ENCODE peak calls at places on chromosomes 4 and X, in four cellular contexts. Y, K, S and L are unnamed samples.

GRCh38 chr4:85398276-85398675 is 76.7 kb upstream of the ARHGAP24 start:
- DNase-seq in Y (no peak), K (no peak), S (no peak), L (no peak)

GRCh38 chrX:123487674-123488073 is 245.2 kb downstream of the THOC2 start:
- DNase-seq in Y (no peak), K (no peak), S (no peak), L (no peak)

GRCh38 chr4:148415500-148415899 is 26.7 kb downstream of the NR3C2 start:
- DNase-seq in Y (no peak), K (peak; percentile 12), S (no peak), L (no peak)

GRCh38 chr4:10273030-10273429 is 156.4 kb upstream of the WDR1 start:
- DNase-seq in Y (no peak), K (no peak), S (no peak), L (peak; percentile 56)

GRCh38 chr4:40395166-40395900 is 60.2 kb downstream of the CHRNA9 start:
- DNase-seq in Y (no peak), K (no peak), S (no peak), L (no peak)

GRCh38 chr4:158020175-158020574 is 152.7 kb downstream of the GASK1B start:
- DNase-seq in Y (no peak), K (no peak), S (no peak), L (peak; percentile 62)

GRCh38 chr4:179530953-179531352 is 2088.7 kb upstream of the AGA start:
- DNase-seq in Y (no peak), K (no peak), S (no peak), L (no peak)

GRCh38 chr4:38044060-38044459 is 83.9 kb downstream of the PTTG2 start:
- DNase-seq in Y (no peak), K (no peak), S (no peak), L (no peak)

GRCh38 chr4:65416875-65417274 is 253.4 kb downstream of the EPHA5 start:
- DNase-seq in Y (no peak), K (no peak), S (no peak), L (no peak)

GRCh38 chrX:23644744-23645143 is 22.5 kb upstream of the PRDX4 start:
- DNase-seq in Y (no peak), K (no peak), S (no peak), L (no peak)

GRCh38 chr4:32824321-32824720 is 2104.2 kb downstream of the PCDH7 start:
- DNase-seq in Y (no peak), K (no peak), S (no peak), L (no peak)

GRCh38 chr4:14827111-14827510 is 175.2 kb upstream of the CPEB2 start:
- DNase-seq in Y (no peak), K (no peak), S (no peak), L (no peak)

GRCh38 chrX:6777211-6778002 is 242.5 kb upstream of the VCX3A start:
- DNase-seq in Y (no peak), K (peak; percentile 25), S (no peak), L (no peak)

GRCh38 chr4:5905714-5906113 is 12.8 kb upstream of the CRMP1 start:
- DNase-seq in Y (no peak), K (no peak), S (no peak), L (no peak)

GRCh38 chr4:92615049-92615448 is 311.3 kb downstream of the GRID2 start:
- DNase-seq in Y (no peak), K (no peak), S (no peak), L (no peak)

GRCh38 chr4:113781439-113782040 is 20.0 kb upstream of the CAMK2D start:
- DNase-seq in Y (no peak), K (peak; percentile 71), S (peak; percentile 45), L (no peak)

GRCh38 chr4:27176400-27176799 is 315.8 kb downstream of the STIM2 start:
- DNase-seq in Y (no peak), K (peak; percentile 25), S (peak; percentile 58), L (peak; percentile 48)

GRCh38 chr4:150402968-150403367 is 179.0 kb upstream of the MAB21L2 start:
- DNase-seq in Y (peak; percentile 14), K (peak; percentile 42), S (peak; percentile 3), L (no peak)

GRCh38 chrX:136147320-136147901 is at the start of gene FHL1:
- DNase-seq in Y (peak; percentile 43), K (peak; percentile 4), S (peak; percentile 54), L (no peak)

GRCh38 chrX:13937370-13938052 is 92.2 kb downstream of the GEMIN8 start:
- DNase-seq in Y (no peak), K (no peak), S (peak; percentile 2), L (peak; percentile 7)

GRCh38 chrX:15761564-15762191 is 23.6 kb downstream of the CA5B start:
- DNase-seq in Y (peak; percentile 22), K (peak; percentile 43), S (peak; percentile 47), L (no peak)

GRCh38 chr4:152087335-152087734 is 326.5 kb upstream of the GATB start:
- DNase-seq in Y (no peak), K (no peak), S (no peak), L (no peak)

GRCh38 chr4:6986067-6986780 is 56.9 kb upstream of the TADA2B start:
- DNase-seq in Y (no peak), K (no peak), S (peak; percentile 80), L (no peak)

GRCh38 chr4:119498520-119498919 is 130.1 kb downstream of the PDE5A start:
- DNase-seq in Y (no peak), K (no peak), S (peak; percentile 13), L (no peak)

GRCh38 chrX:69025802-69026301 is 139.4 kb downstream of the PJA1 start:
- DNase-seq in Y (no peak), K (no peak), S (peak; percentile 47), L (peak; percentile 11)

GRCh38 chr4:117811731-117812130 is 222.6 kb upstream of the NDST3 start:
- DNase-seq in Y (no peak), K (no peak), S (no peak), L (no peak)

GRCh38 chr4:56656346-56656643 is 24.8 kb downstream of the HOPX start:
- DNase-seq in Y (peak; percentile 47), K (no peak), S (no peak), L (no peak)

GRCh38 chrX:49000640-49001039 is 1.4 kb downstream of the GRIPAP1 start:
- DNase-seq in Y (no peak), K (no peak), S (no peak), L (no peak)
- H3K4me3 ChIP-seq in Y (peak overlapping the region; percentile 87), K (peak overlapping the region; percentile 88), S (peak overlapping the region; percentile 97), L (no peak overlapping the region)

GRCh38 chrX:53798281-53798680 is 111.8 kb upstream of the HUWE1 start:
- DNase-seq in Y (no peak), K (no peak), S (no peak), L (no peak)
- TF ChIP-seq CTCF in Y (no peak), K (no peak), S (no peak), L (no peak)

DNA sequence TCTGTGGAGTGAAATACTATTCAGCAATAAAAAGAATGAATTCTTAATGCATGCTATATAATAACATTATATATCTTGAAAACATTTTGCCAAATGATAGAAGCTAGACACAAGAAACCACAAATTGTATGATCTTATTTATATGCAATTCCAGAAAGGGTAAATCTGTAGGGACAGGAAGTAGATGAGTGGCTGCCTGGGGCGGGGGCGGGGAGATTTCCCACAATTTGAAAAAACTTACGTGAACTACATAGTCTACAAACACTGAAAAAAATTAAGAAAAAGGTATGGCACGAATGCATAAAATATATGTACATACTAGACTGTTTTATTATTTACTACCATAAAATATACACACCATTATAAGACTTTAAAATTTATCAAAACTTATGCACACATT is 81.6 kb downstream of the WWC2 start:
- DNase-seq in Y (no peak), K (no peak), S (no peak), L (no peak)
- H3K4me3 ChIP-seq in Y (no peak overlapping the region), K (no peak overlapping the region), S (no peak overlapping the region), L (no peak overlapping the region)

DNA sequence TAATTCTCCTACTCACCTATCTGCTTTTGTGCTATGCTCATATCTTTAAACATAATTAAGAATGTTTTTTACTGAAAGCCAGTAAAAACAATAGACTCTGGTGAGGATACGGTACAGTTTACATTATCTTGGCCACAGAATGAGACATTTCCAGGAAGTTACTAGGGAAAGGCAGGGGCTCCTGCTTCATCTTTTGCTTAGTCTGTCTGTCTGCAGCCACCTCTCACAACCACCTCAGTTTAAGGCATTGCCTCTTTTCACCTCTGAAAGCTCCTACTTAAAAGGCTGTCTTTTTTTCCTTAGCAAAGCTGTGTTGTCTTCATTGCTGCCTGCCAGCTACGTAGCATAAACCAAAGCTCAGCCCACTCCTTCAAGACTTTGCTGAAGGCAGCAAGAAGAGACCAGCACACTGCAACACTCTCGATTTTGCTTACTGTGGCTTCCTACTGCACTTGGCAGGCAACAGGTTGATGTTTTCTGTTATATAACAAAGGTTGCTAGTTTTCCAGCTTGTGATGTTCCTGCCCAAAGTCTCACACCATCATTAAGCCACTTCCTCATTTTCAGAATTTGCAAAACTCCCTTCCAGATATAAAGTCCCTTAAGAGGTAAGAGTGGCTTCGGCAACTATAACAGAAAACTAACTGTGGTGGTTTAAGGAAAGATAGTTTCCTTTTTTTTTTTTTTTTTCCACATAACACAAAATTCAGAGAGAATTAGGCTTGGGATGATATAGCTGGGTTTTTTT is 432.9 kb downstream of the GRXCR1 start:
- DNase-seq in Y (no peak), K (no peak), S (peak; percentile 4), L (no peak)
- TF ChIP-seq CTCF in Y (no peak), K (no peak), S (no peak), L (no peak)

GRCh38 chr4:175298119-175298518 is 380.0 kb downstream of the ADAM29 start:
- DNase-seq in Y (no peak), K (no peak), S (no peak), L (no peak)
- H3K4me3 ChIP-seq in Y (no peak overlapping the region), K (no peak overlapping the region), S (no peak overlapping the region), L (no peak overlapping the region)

GRCh38 chrX:11533211-11533651 is 132.5 kb downstream of the ARHGAP6 start:
- DNase-seq in Y (no peak), K (peak; percentile 84), S (peak; percentile 73), L (peak; percentile 77)

GRCh38 chrX:11532291-11533075 is 133.2 kb downstream of the ARHGAP6 start:
- DNase-seq in Y (no peak), K (no peak), S (no peak), L (no peak)

GRCh38 chrX:11530621-11531020 is 135.1 kb downstream of the ARHGAP6 start:
- DNase-seq in Y (no peak), K (no peak), S (no peak), L (no peak)

GRCh38 chrX:11528623-11529022 is 137.1 kb downstream of the ARHGAP6 start:
- DNase-seq in Y (no peak), K (no peak), S (no peak), L (no peak)

DNA sequence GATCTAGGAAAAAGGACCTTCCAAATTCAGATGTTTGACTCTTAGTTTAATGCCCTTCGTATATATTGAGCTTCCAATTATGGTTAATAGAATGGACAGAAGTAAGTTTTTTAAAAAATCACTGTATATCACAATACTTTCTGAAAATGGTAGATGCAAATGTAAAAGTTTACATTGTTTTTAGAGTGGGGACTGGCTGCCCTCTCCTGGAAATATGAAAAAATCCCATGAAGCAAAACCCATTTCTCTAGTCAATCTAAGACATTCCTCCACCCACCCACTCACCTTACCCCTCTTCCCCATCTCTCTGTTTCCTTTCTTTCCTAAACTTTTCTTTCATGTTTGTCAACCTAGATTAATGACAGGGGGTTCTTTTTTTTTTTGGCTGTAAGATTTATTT is 134.5 kb downstream of the ARHGAP6 start:
- DNase-seq in Y (no peak), K (peak; percentile 18), S (no peak), L (no peak)
- TF ChIP-seq CTCF in Y (no peak), K (peak; percentile 62), S (no peak), L (peak; percentile 39)